ENCODE peak calls at places on chromosomes 3 and 15, in nine cellular contexts. A is neural progenitor cell; I is NCI-H187 treated with DMSO at 0.1 percent for 48 hours; O is HEK293T; X is effector CD4-positive, alpha-beta T cell; L is HS-27A; Z is AG08396; Q is naive thymus-derived CD4-positive, alpha-beta T cell; U is D721Med. V is an unnamed sample.

GRCh38 chr15:25709437-25710159 is 153.5 kb downstream of the ATP10A start:
- DNase-seq in L (no peak), X (no peak), A (no peak), O (no peak), U (no peak), I (no peak), Z (no peak), Q (no peak), V (no peak)

GRCh38 chr3:104805042-104805441 is 561.7 kb upstream of the ALCAM start:
- DNase-seq in L (no peak), Q (no peak), Z (no peak), O (no peak), A (no peak), X (no peak), I (no peak), U (no peak), V (no peak)

GRCh38 chr3:167700926-167701325 is 33.8 kb downstream of the PDCD10 start:
- DNase-seq in Q (no peak), X (no peak), L (no peak), I (no peak), Z (no peak), O (no peak), U (no peak), A (no peak), V (no peak)

GRCh38 chr15:57213783-57214366 is 162.4 kb upstream of the CGNL1 start:
- DNase-seq in U (no peak), Q (no peak), Z (no peak), L (no peak), O (no peak), I (no peak), X (no peak), A (peak; percentile 39), V (peak; percentile 45)

GRCh38 chr3:99808163-99808794 is 9.4 kb upstream of the CMSS1 start:
- DNase-seq in Q (no peak), X (peak; percentile 46), U (no peak), A (peak; percentile 73), L (peak; percentile 61), Z (peak; percentile 70), O (peak; percentile 63), I (no peak), V (peak; percentile 69)

GRCh38 chr15:29401644-29402043 is 132.0 kb upstream of the NSMCE3 start:
- DNase-seq in Z (no peak), Q (no peak), A (no peak), I (no peak), X (no peak), L (no peak), O (no peak), U (no peak), V (no peak)

GRCh38 chr3:57130426-57131209 is 34.5 kb downstream of the IL17RD start:
- DNase-seq in I (no peak), U (no peak), Q (no peak), L (no peak), O (no peak), X (no peak), A (peak; percentile 97), Z (no peak), V (no peak)

GRCh38 chr15:50055333-50056278 is 63.4 kb downstream of the ATP8B4 start:
- DNase-seq in L (no peak), A (no peak), O (no peak), Z (peak; percentile 8), Q (no peak), X (no peak), I (no peak), U (no peak), V (peak; percentile 80)

GRCh38 chr3:124560406-124561215 is 169.6 kb upstream of the UMPS start:
- DNase-seq in Z (no peak), I (no peak), A (no peak), O (no peak), L (no peak), U (no peak), Q (no peak), X (no peak), V (no peak)

GRCh38 chr3:24513463-24513862 is 18.8 kb upstream of the THRB start:
- DNase-seq in O (no peak), L (no peak), A (no peak), Z (no peak), X (no peak), Q (no peak), I (no peak), U (no peak), V (no peak)

GRCh38 chr3:117622130-117622841 is 912.7 kb downstream of the TUSC7 start:
- DNase-seq in A (peak; percentile 57), O (no peak), U (no peak), X (no peak), Z (peak; percentile 56), Q (no peak), L (peak; percentile 56), I (peak; percentile 50), V (no peak)

GRCh38 chr3:36548712-36549111 is 168.4 kb downstream of the STAC start:
- DNase-seq in A (no peak), Z (no peak), Q (no peak), L (no peak), U (no peak), I (no peak), O (no peak), X (no peak), V (no peak)

GRCh38 chr3:60013241-60013640 is 963.4 kb upstream of the CFAP20DC start:
- DNase-seq in A (no peak), Q (no peak), L (peak; percentile 33), X (no peak), U (no peak), Z (no peak), O (no peak), I (no peak), V (no peak)

GRCh38 chr3:72523409-72524172 is 324.7 kb downstream of the SHQ1 start:
- DNase-seq in Q (no peak), X (no peak), U (no peak), A (no peak), O (no peak), I (no peak), Z (no peak), L (no peak), V (peak; percentile 99)

GRCh38 chr15:65405793-65406192 is 17.0 kb downstream of the IGDCC4 start:
- DNase-seq in O (no peak), U (no peak), I (no peak), L (no peak), Q (no peak), A (peak; percentile 73), Z (no peak), X (no peak), V (no peak)

GRCh38 chr3:47482411-47482810 is 6.7 kb upstream of the SCAP start:
- DNase-seq in Z (no peak), A (peak; percentile 23), I (no peak), X (no peak), O (no peak), L (no peak), Q (no peak), U (no peak), V (no peak)

GRCh38 chr3:49769516-49769915 is 16.8 kb downstream of the IP6K1 start:
- DNase-seq in U (no peak), Z (no peak), A (no peak), O (no peak), Q (no peak), I (no peak), L (no peak), X (no peak), V (no peak)

GRCh38 chr3:43759297-43759782 is 68.6 kb downstream of the ABHD5 start:
- DNase-seq in L (peak; percentile 95), Z (peak; percentile 75), U (no peak), A (no peak), O (no peak), I (no peak), X (no peak), Q (no peak), V (no peak)

GRCh38 chr3:184240384-184241140 is 8.2 kb downstream of the ALG3 start:
- DNase-seq in L (no peak), Z (peak; percentile 61), A (peak; percentile 59), I (no peak), O (no peak), X (no peak), U (peak; percentile 8), Q (no peak), V (peak; percentile 55)

GRCh38 chr3:134483195-134483890 is 2.4 kb downstream of the ANAPC13 start:
- DNase-seq in O (no peak), L (no peak), U (no peak), I (no peak), X (no peak), A (no peak), Q (no peak), Z (peak; percentile 56), V (peak; percentile 63)

V was measured in AML-193.